ENCODE peak calls at places on chromosomes 2 and 18, in nine cellular contexts. One of them, this sample, is unnamed.

GRCh38 chr2:61328707-61329251 is 142.1 kb downstream of the USP34 start:
- DNase-seq in uterus: no peak
- DNase-seq in astrocyte: peak
- DNase-seq in A549: no peak
- DNase-seq in pancreas: no peak
- DNase-seq in aorta: no peak
- DNase-seq in IMR-90: peak
- DNase-seq in small intestine: peak
- DNase-seq in AG04450: no peak
- DNase-seq in this sample: no peak

GRCh38 chr2:152826880-152827279 is 108.5 kb downstream of the ARL6IP6 start:
- DNase-seq in uterus: no peak
- DNase-seq in astrocyte: peak
- DNase-seq in A549: no peak
- DNase-seq in pancreas: no peak
- DNase-seq in aorta: no peak
- DNase-seq in IMR-90: peak
- DNase-seq in small intestine: no peak
- DNase-seq in AG04450: no peak
- DNase-seq in this sample: no peak

GRCh38 chr2:139778732-139779131 is 998.5 kb upstream of the NXPH2 start:
- DNase-seq in uterus: no peak
- DNase-seq in astrocyte: no peak
- DNase-seq in A549: no peak
- DNase-seq in pancreas: no peak
- DNase-seq in aorta: no peak
- DNase-seq in IMR-90: no peak
- DNase-seq in small intestine: no peak
- DNase-seq in AG04450: no peak
- DNase-seq in this sample: no peak

GRCh38 chr2:232387451-232388171 is 9.1 kb downstream of the ALPP start:
- DNase-seq in uterus: no peak
- DNase-seq in astrocyte: no peak
- DNase-seq in A549: no peak
- DNase-seq in pancreas: no peak
- DNase-seq in aorta: peak
- DNase-seq in IMR-90: no peak
- DNase-seq in small intestine: no peak
- DNase-seq in AG04450: no peak
- DNase-seq in this sample: no peak

GRCh38 chr2:230719340-230719739 is 6.7 kb downstream of the CAB39 start:
- DNase-seq in uterus: no peak
- DNase-seq in astrocyte: no peak
- DNase-seq in A549: no peak
- DNase-seq in pancreas: no peak
- DNase-seq in aorta: no peak
- DNase-seq in IMR-90: no peak
- DNase-seq in small intestine: no peak
- DNase-seq in AG04450: no peak
- DNase-seq in this sample: no peak

GRCh38 chr2:96102596-96103387 is 13.6 kb downstream of the ADRA2B start:
- DNase-seq in uterus: peak
- DNase-seq in astrocyte: no peak
- DNase-seq in A549: no peak
- DNase-seq in pancreas: no peak
- DNase-seq in aorta: peak
- DNase-seq in IMR-90: no peak
- DNase-seq in small intestine: no peak
- DNase-seq in AG04450: no peak
- DNase-seq in this sample: no peak

GRCh38 chr2:159982270-159982669 is 80.1 kb downstream of the PLA2R1 start:
- DNase-seq in uterus: peak
- DNase-seq in astrocyte: peak
- DNase-seq in A549: no peak
- DNase-seq in pancreas: peak
- DNase-seq in aorta: peak
- DNase-seq in IMR-90: peak
- DNase-seq in small intestine: no peak
- DNase-seq in AG04450: no peak
- DNase-seq in this sample: no peak

GRCh38 chr2:8623958-8624591 is 57.8 kb upstream of the ID2 start:
- DNase-seq in uterus: no peak
- DNase-seq in astrocyte: no peak
- DNase-seq in A549: no peak
- DNase-seq in pancreas: peak
- DNase-seq in aorta: peak
- DNase-seq in IMR-90: no peak
- DNase-seq in small intestine: no peak
- DNase-seq in AG04450: no peak
- DNase-seq in this sample: no peak

GRCh38 chr2:106012591-106013347 is 181.3 kb downstream of the UXS1 start:
- DNase-seq in uterus: no peak
- DNase-seq in astrocyte: no peak
- DNase-seq in A549: no peak
- DNase-seq in pancreas: no peak
- DNase-seq in aorta: no peak
- DNase-seq in IMR-90: no peak
- DNase-seq in small intestine: no peak
- DNase-seq in AG04450: no peak
- DNase-seq in this sample: no peak

GRCh38 chr2:11723061-11723371 is 23.4 kb upstream of the LPIN1 start:
- DNase-seq in uterus: no peak
- DNase-seq in astrocyte: no peak
- DNase-seq in A549: no peak
- DNase-seq in pancreas: no peak
- DNase-seq in aorta: no peak
- DNase-seq in IMR-90: no peak
- DNase-seq in small intestine: no peak
- DNase-seq in AG04450: no peak
- DNase-seq in this sample: no peak

GRCh38 chr18:7338846-7339245 is 108.0 kb downstream of the LRRC30 start:
- DNase-seq in uterus: no peak
- DNase-seq in astrocyte: no peak
- DNase-seq in A549: no peak
- DNase-seq in pancreas: no peak
- DNase-seq in aorta: no peak
- DNase-seq in IMR-90: no peak
- DNase-seq in small intestine: no peak
- DNase-seq in AG04450: no peak
- DNase-seq in this sample: no peak

GRCh38 chr18:3067213-3068118 is 54.5 kb upstream of the LPIN2 start:
- DNase-seq in uterus: no peak
- DNase-seq in astrocyte: no peak
- DNase-seq in A549: no peak
- DNase-seq in pancreas: no peak
- DNase-seq in aorta: no peak
- DNase-seq in IMR-90: no peak
- DNase-seq in small intestine: no peak
- DNase-seq in AG04450: no peak
- DNase-seq in this sample: no peak

GRCh38 chr2:101442042-101442666 is 32.8 kb downstream of the RFX8 start:
- DNase-seq in uterus: no peak
- DNase-seq in astrocyte: peak
- DNase-seq in A549: no peak
- DNase-seq in pancreas: no peak
- DNase-seq in aorta: no peak
- DNase-seq in IMR-90: peak
- DNase-seq in small intestine: no peak
- DNase-seq in AG04450: no peak
- DNase-seq in this sample: no peak

GRCh38 chr2:100235581-100235980 is 86.7 kb downstream of the LONRF2 start:
- DNase-seq in uterus: no peak
- DNase-seq in astrocyte: no peak
- DNase-seq in A549: no peak
- DNase-seq in pancreas: no peak
- DNase-seq in aorta: no peak
- DNase-seq in IMR-90: no peak
- DNase-seq in small intestine: no peak
- DNase-seq in AG04450: no peak
- DNase-seq in this sample: no peak
- H3K27ac ChIP-seq in uterus: no peak
- H3K27ac ChIP-seq in astrocyte: no peak
- H3K27ac ChIP-seq in A549: no peak
- H3K27ac ChIP-seq in pancreas: no peak
- H3K27ac ChIP-seq in aorta: no peak
- H3K27ac ChIP-seq in IMR-90: no peak
- H3K27ac ChIP-seq in small intestine: peak
- H3K27ac ChIP-seq in AG04450: no peak
- H3K27ac ChIP-seq in this sample: no peak

GRCh38 chr2:190677255-190677654 is 28.4 kb downstream of the NAB1 start:
- DNase-seq in uterus: no peak
- DNase-seq in astrocyte: no peak
- DNase-seq in A549: no peak
- DNase-seq in pancreas: no peak
- DNase-seq in aorta: no peak
- DNase-seq in IMR-90: peak
- DNase-seq in small intestine: no peak
- DNase-seq in AG04450: no peak
- DNase-seq in this sample: no peak
- H3K27ac ChIP-seq in uterus: no peak
- H3K27ac ChIP-seq in astrocyte: no peak
- H3K27ac ChIP-seq in A549: no peak
- H3K27ac ChIP-seq in pancreas: no peak
- H3K27ac ChIP-seq in aorta: no peak
- H3K27ac ChIP-seq in IMR-90: no peak
- H3K27ac ChIP-seq in small intestine: no peak
- H3K27ac ChIP-seq in AG04450: no peak
- H3K27ac ChIP-seq in this sample: no peak

GRCh38 chr18:26549103-26549485 is 741 bp upstream of the KCTD1 start:
- DNase-seq in uterus: peak
- DNase-seq in astrocyte: peak
- DNase-seq in A549: no peak
- DNase-seq in pancreas: no peak
- DNase-seq in aorta: peak
- DNase-seq in IMR-90: peak
- DNase-seq in small intestine: peak
- DNase-seq in AG04450: no peak
- DNase-seq in this sample: no peak
- H3K27ac ChIP-seq in uterus: peak
- H3K27ac ChIP-seq in astrocyte: no peak
- H3K27ac ChIP-seq in A549: peak
- H3K27ac ChIP-seq in pancreas: peak
- H3K27ac ChIP-seq in aorta: no peak
- H3K27ac ChIP-seq in IMR-90: no peak
- H3K27ac ChIP-seq in small intestine: no peak
- H3K27ac ChIP-seq in AG04450: no peak
- H3K27ac ChIP-seq in this sample: no peak

GRCh38 chr18:59628995-59629394 is 68.2 kb downstream of the CCBE1 start:
- DNase-seq in uterus: no peak
- DNase-seq in astrocyte: no peak
- DNase-seq in A549: no peak
- DNase-seq in pancreas: no peak
- DNase-seq in aorta: no peak
- DNase-seq in IMR-90: peak
- DNase-seq in small intestine: no peak
- DNase-seq in AG04450: no peak
- DNase-seq in this sample: no peak

GRCh38 chr18:59629894-59630293 is 67.3 kb downstream of the CCBE1 start:
- DNase-seq in uterus: peak
- DNase-seq in astrocyte: no peak
- DNase-seq in A549: no peak
- DNase-seq in pancreas: peak
- DNase-seq in aorta: no peak
- DNase-seq in IMR-90: no peak
- DNase-seq in small intestine: no peak
- DNase-seq in AG04450: no peak
- DNase-seq in this sample: no peak

GRCh38 chr18:59623456-59624383 is 73.5 kb downstream of the CCBE1 start:
- DNase-seq in uterus: peak
- DNase-seq in astrocyte: peak
- DNase-seq in A549: no peak
- DNase-seq in pancreas: no peak
- DNase-seq in aorta: no peak
- DNase-seq in IMR-90: peak
- DNase-seq in small intestine: no peak
- DNase-seq in AG04450: no peak
- DNase-seq in this sample: no peak

GRCh38 chr18:59624384-59624760 is 72.9 kb downstream of the CCBE1 start:
- DNase-seq in uterus: no peak
- DNase-seq in astrocyte: no peak
- DNase-seq in A549: no peak
- DNase-seq in pancreas: no peak
- DNase-seq in aorta: no peak
- DNase-seq in IMR-90: no peak
- DNase-seq in small intestine: no peak
- DNase-seq in AG04450: no peak
- DNase-seq in this sample: no peak

DNA sequence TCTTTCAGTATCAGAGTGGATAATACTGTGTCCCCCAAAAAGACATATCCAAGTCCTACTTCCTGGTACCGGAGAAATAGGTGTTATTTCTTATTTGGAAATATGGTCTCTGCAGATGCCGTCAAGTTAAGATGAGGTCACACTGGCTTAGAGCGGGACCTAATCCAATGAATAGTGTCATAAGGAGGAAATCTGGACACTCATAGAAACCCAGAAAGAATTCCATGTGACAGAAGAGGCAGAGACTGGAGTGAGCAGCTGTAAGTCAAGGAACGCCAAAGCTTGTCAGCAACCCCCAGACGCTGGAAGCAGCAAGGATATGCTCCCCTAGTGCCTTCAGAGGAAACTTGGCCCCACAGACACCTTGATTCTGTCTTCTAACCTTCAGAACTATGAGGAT is 69.8 kb downstream of the CCBE1 start:
- DNase-seq in uterus: no peak
- DNase-seq in astrocyte: no peak
- DNase-seq in A549: no peak
- DNase-seq in pancreas: no peak
- DNase-seq in aorta: no peak
- DNase-seq in IMR-90: no peak
- DNase-seq in small intestine: no peak
- DNase-seq in AG04450: no peak
- DNase-seq in this sample: no peak
- H3K27ac ChIP-seq in uterus: no peak
- H3K27ac ChIP-seq in astrocyte: no peak
- H3K27ac ChIP-seq in A549: no peak
- H3K27ac ChIP-seq in pancreas: no peak
- H3K27ac ChIP-seq in aorta: no peak
- H3K27ac ChIP-seq in IMR-90: no peak
- H3K27ac ChIP-seq in small intestine: no peak
- H3K27ac ChIP-seq in AG04450: no peak
- H3K27ac ChIP-seq in this sample: no peak